ENCODE peak calls at places on chromosomes 12 and 14, in seven cellular contexts. F is Panc1, V is GM12878, Q is GM23338, K is HepG2, P is upper lobe of left lung, C is HCT116. G is an unnamed sample.

GRCh38 chr12:55957106-55957859 is 8.6 kb downstream of the PMEL start:
- ATAC-seq in F (no peak), V (no peak), Q (no peak), K (peak; percentile 15), P (peak; percentile 13), C (no peak), G (no peak)

GRCh38 chr14:32383337-32384009 is 54.4 kb downstream of the AKAP6 start:
- ATAC-seq in F (no peak), V (no peak), Q (no peak), K (no peak), P (no peak), C (no peak), G (no peak)

GRCh38 chr14:89067293-89067972 is 243.0 kb downstream of the TTC8 start:
- ATAC-seq in F (no peak), V (no peak), Q (peak; percentile 58), K (no peak), P (peak; percentile 40), C (no peak), G (no peak)

GRCh38 chr12:15596174-15596573 is 193.0 kb downstream of the EPS8 start:
- ATAC-seq in F (no peak), V (no peak), Q (no peak), K (no peak), P (peak; percentile 37), C (no peak), G (no peak)

GRCh38 chr14:59619071-59619470 is 42.5 kb upstream of the CCDC175 start:
- ATAC-seq in F (no peak), V (no peak), Q (no peak), K (no peak), P (no peak), C (no peak), G (no peak)

GRCh38 chr14:83379371-83379770 is 1845.7 kb upstream of the SEL1L start:
- ATAC-seq in F (no peak), V (no peak), Q (no peak), K (no peak), P (no peak), C (no peak), G (no peak)

GRCh38 chr12:95836185-95836609 is 22.6 kb upstream of the SNRPF start:
- ATAC-seq in F (peak; percentile 59), V (no peak), Q (no peak), K (no peak), P (peak; percentile 57), C (peak; percentile 41), G (no peak)

GRCh38 chr12:89636054-89636775 is 72.4 kb downstream of the ATP2B1 start:
- ATAC-seq in F (no peak), V (no peak), Q (no peak), K (no peak), P (no peak), C (no peak), G (no peak)

GRCh38 chr14:52272375-52272774 is 4.9 kb downstream of the PTGDR start:
- ATAC-seq in F (no peak), V (peak; percentile 55), Q (no peak), K (peak; percentile 57), P (no peak), C (peak; percentile 89), G (no peak)

GRCh38 chr12:114726092-114726710 is 42.2 kb upstream of the TBX3 start:
- ATAC-seq in F (no peak), V (no peak), Q (no peak), K (no peak), P (no peak), C (no peak), G (no peak)

GRCh38 chr12:21984375-21984774 is 43.1 kb upstream of the ABCC9 start:
- ATAC-seq in F (no peak), V (no peak), Q (no peak), K (no peak), P (no peak), C (no peak), G (no peak)

GRCh38 chr12:100251917-100252316 is 15.0 kb downstream of the DEPDC4 start:
- ATAC-seq in F (no peak), V (no peak), Q (no peak), K (peak; percentile 97), P (peak; percentile 65), C (no peak), G (no peak)

GRCh38 chr12:92403210-92404175 is 257.8 kb upstream of the BTG1 start:
- ATAC-seq in F (no peak), V (peak; percentile 85), Q (no peak), K (no peak), P (no peak), C (no peak), G (no peak)

GRCh38 chr14:95903616-95904107 is 27.0 kb downstream of the TUNAR start:
- ATAC-seq in F (no peak), V (no peak), Q (no peak), K (no peak), P (no peak), C (no peak), G (no peak)

DNA sequence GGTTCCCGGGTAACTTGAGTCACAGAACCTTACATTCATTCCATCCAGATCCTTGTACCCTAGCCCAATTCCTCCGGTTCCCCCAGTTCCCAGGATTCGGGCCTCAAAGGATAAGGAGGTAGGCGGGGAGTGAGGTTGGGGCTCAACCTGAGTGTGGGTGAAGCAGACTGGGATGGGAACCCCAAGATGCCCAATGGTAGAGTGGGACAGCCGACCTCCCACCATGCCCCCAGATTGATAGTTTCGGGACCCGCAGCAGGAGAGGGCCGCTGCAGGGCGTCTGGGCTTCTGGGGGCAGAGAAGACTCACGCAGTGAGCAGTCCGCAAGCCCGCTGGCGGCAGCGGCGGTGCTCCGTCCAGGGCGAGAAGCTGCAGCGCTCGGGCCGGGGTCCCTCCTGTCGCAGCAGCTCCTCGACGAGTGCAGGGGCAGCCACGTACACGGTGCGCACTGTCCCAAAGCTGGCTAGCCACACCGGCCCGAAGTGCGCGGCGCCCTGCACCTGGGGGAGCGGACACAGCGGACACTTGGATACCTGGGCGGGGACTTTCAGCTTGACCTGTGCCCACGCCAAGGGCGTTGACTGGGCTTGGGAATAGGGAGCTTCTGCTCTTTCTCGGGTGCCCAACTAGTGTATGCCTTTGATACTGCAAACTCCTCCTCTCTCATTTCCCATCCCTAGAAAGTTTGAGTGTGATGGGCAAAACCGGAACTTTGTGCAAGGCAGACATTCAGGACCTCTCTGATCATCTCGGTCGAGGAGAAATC is 997 bp downstream of the CYP27B1 start:
- ATAC-seq in F (peak; percentile 49), V (peak; percentile 21), Q (peak; percentile 15), K (peak; percentile 58), P (peak; percentile 54), C (peak; percentile 39), G (peak; percentile 6)
- TF ChIP-seq POLR2AphosphoS5 in F (no peak), V (no peak), Q (no peak), K (no peak), P (no peak), C (no peak), G (no peak)

DNA sequence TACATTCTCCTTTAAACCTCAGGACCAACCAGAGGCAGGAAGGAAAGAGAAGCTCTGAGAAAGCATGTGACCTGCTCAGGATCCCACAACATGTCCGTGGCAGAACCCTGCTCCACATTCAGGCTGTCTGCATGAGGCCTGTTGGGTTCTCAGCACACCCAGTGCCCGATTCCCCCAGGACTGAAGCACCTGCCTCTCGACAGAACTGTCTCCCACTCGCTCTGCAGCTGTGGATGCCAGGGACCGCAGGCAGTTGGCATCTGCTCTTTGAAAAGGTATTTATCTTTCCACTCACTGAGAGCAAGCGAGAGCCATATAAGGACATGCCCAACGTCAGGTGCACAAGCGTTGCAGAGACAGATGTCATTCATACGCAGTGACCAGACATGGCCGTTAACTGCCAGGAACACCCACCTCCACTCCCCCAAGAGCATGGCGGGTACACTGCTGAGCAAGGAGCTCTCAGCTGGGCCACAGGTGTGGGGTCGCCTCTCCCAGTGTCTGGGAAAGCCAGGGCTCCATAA is 18.9 kb downstream of the PITPNM2 start:
- ATAC-seq in F (peak; percentile 37), V (no peak), Q (no peak), K (no peak), P (peak; percentile 84), C (peak; percentile 18), G (peak; percentile 3)
- TF ChIP-seq POLR2AphosphoS5 in F (no peak), V (no peak), Q (no peak), K (no peak), P (no peak), C (no peak), G (no peak)

GRCh38 chr14:28944605-28945004 is 178.0 kb downstream of the FOXG1 start:
- ATAC-seq in F (no peak), V (no peak), Q (no peak), K (no peak), P (no peak), C (no peak), G (no peak)
- TF ChIP-seq POLR2AphosphoS5 in F (no peak), V (no peak), Q (no peak), K (no peak), P (no peak), C (no peak), G (no peak)

GRCh38 chr14:102993523-102993922 is 63.8 kb downstream of the CDC42BPB start:
- ATAC-seq in F (peak; percentile 93), V (no peak), Q (no peak), K (no peak), P (peak; percentile 46), C (peak; percentile 91), G (no peak)
- TF ChIP-seq POLR2AphosphoS5 in F (no peak), V (no peak), Q (no peak), K (no peak), P (no peak), C (no peak), G (no peak)

GRCh38 chr12:65845751-65846537 is 21.7 kb downstream of the HMGA2 start:
- ATAC-seq in F (no peak), V (peak; percentile 50), Q (peak; percentile 97), K (peak; percentile 43), P (no peak), C (peak; percentile 37), G (no peak)

GRCh38 chr12:65836419-65837197 is 12.3 kb downstream of the HMGA2 start:
- ATAC-seq in F (peak; percentile 54), V (no peak), Q (no peak), K (peak; percentile 61), P (no peak), C (peak; percentile 65), G (no peak)

GRCh38 chr12:65839027-65839426 is 14.7 kb downstream of the HMGA2 start:
- ATAC-seq in F (no peak), V (no peak), Q (no peak), K (peak; percentile 68), P (no peak), C (no peak), G (no peak)

GRCh38 chr12:65838330-65838976 is 14.2 kb downstream of the HMGA2 start:
- ATAC-seq in F (no peak), V (no peak), Q (no peak), K (peak; percentile 26), P (no peak), C (no peak), G (no peak)

GRCh38 chr12:65840793-65841670 is 16.7 kb downstream of the HMGA2 start:
- ATAC-seq in F (peak; percentile 57), V (peak; percentile 62), Q (peak; percentile 91), K (peak; percentile 61), P (no peak), C (peak; percentile 28), G (no peak)
- TF ChIP-seq POLR2AphosphoS5 in F (no peak), V (no peak), Q (no peak), K (no peak), P (no peak), C (peak; percentile 62), G (no peak)